ENCODE peak calls at places on chromosomes 3 and 15, in eight cellular contexts. X, C, N, W, T, H, E and O are unnamed samples.

GRCh38 chr3:164094546-164094945 is 983.8 kb downstream of the SI start:
- DNase-seq in X (no peak), C (no peak), N (no peak), W (no peak), T (no peak), H (no peak), E (no peak), O (no peak)

GRCh38 chr3:129973853-129974252 is 667 bp upstream of the TRH start:
- DNase-seq in X (no peak), C (no peak), N (no peak), W (no peak), T (no peak), H (no peak), E (no peak), O (no peak)

GRCh38 chr3:134471521-134472193 is 14.1 kb downstream of the ANAPC13 start:
- DNase-seq in X (no peak), C (no peak), N (no peak), W (no peak), T (no peak), H (no peak), E (no peak), O (no peak)

GRCh38 chr3:195897081-195897852 is 11.1 kb downstream of the TNK2 start:
- DNase-seq in X (no peak), C (no peak), N (peak; percentile 64), W (no peak), T (no peak), H (no peak), E (no peak), O (no peak)

GRCh38 chr3:151537751-151538150 is 76.9 kb upstream of the IGSF10 start:
- DNase-seq in X (no peak), C (no peak), N (no peak), W (no peak), T (no peak), H (no peak), E (no peak), O (no peak)

GRCh38 chr3:47012342-47013230 is 33.1 kb downstream of the NBEAL2 start:
- DNase-seq in X (no peak), C (no peak), N (peak; percentile 19), W (no peak), T (no peak), H (no peak), E (peak; percentile 40), O (no peak)

GRCh38 chr3:15367059-15367458 is 34.7 kb upstream of the SH3BP5 start:
- DNase-seq in X (no peak), C (no peak), N (no peak), W (no peak), T (no peak), H (no peak), E (no peak), O (no peak)

GRCh38 chr15:45372032-45372995 is 6.0 kb downstream of the GATM start:
- DNase-seq in X (no peak), C (no peak), N (no peak), W (peak; percentile 93), T (no peak), H (no peak), E (no peak), O (no peak)

GRCh38 chr15:84859143-84859542 is 25.3 kb upstream of the SLC28A1 start:
- DNase-seq in X (no peak), C (no peak), N (no peak), W (no peak), T (no peak), H (no peak), E (peak; percentile 85), O (no peak)

GRCh38 chr3:142676151-142676550 is 47.7 kb upstream of the TRPC1 start:
- DNase-seq in X (no peak), C (no peak), N (no peak), W (peak; percentile 56), T (no peak), H (no peak), E (no peak), O (no peak)